ENCODE peak calls at places on chromosome 14, in seven cellular contexts. G is right lobe of liver; I is left ventricle myocardium inferior; O is BE2C; N is tibial artery; B is aorta; Y is CD8-positive, alpha-beta memory T cell. S is an unnamed sample. For H3K4me1, the result is how much of the 10 kb centered on the place peaks cover.

GRCh38 chr14:91253795-91254323 is 9.4 kb upstream of the GPR68 start:
- DNase-seq in G (no peak), I (no peak), O (peak), N (no peak), B (no peak), Y (no peak), S (no peak)

GRCh38 chr14:91614187-91614586 is 104.1 kb upstream of the PPP4R3A start:
- DNase-seq in G (no peak), I (no peak), O (no peak), N (no peak), B (no peak), Y (no peak), S (no peak)

GRCh38 chr14:92577321-92577742 is 63.8 kb downstream of the RIN3 start:
- DNase-seq in G (no peak), I (no peak), O (no peak), N (no peak), B (no peak), Y (peak), S (no peak)

GRCh38 chr14:104700224-104700623 is 10.8 kb downstream of the INF2 start:
- DNase-seq in G (no peak), I (no peak), O (no peak), N (peak), B (no peak), Y (no peak), S (no peak)

GRCh38 chr14:76277586-76278130 is 98.3 kb upstream of the ESRRB start:
- DNase-seq in G (no peak), I (no peak), O (no peak), N (peak), B (no peak), Y (no peak), S (no peak)

GRCh38 chr14:23695220-23695999 is 59.2 kb downstream of the DHRS2 start:
- DNase-seq in G (no peak), I (peak), O (no peak), N (no peak), B (no peak), Y (no peak), S (peak)

GRCh38 chr14:23613242-23614070 is 22.7 kb upstream of the DHRS2 start:
- DNase-seq in G (no peak), I (no peak), O (no peak), N (no peak), B (no peak), Y (no peak), S (no peak)

GRCh38 chr14:92470215-92470614 is 43.4 kb upstream of the RIN3 start:
- DNase-seq in G (no peak), I (no peak), O (no peak), N (no peak), B (no peak), Y (no peak), S (no peak)

GRCh38 chr14:59699422-59699821 is 122.8 kb upstream of the CCDC175 start:
- DNase-seq in G (no peak), I (no peak), O (no peak), N (no peak), B (no peak), Y (no peak), S (no peak)

GRCh38 chr14:104254735-104255400 is 116.5 kb downstream of the KIF26A start:
- DNase-seq in G (no peak), I (no peak), O (no peak), N (no peak), B (no peak), Y (no peak), S (peak)

GRCh38 chr14:95255487-95255886 is 64.2 kb downstream of the CLMN start:
- DNase-seq in G (no peak), I (no peak), O (no peak), N (no peak), B (peak), Y (no peak), S (peak)

DNA sequence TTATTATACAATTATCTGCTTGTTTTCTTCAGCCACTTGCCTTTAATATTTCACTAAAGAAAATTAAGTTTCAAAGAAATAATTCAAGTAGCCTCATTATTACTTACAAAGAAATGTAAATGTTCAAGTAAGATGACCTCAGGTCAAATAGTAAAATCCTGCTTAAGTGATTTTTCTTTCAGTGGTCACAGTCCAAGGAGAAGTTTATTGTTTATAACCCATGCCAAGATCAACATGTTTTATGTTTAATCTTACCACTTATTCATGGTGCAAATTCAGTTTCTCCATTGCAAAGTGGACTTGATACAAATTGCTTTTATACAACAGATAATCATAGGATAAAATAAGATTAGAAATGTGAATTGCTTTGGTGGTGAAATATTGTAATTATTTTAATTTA is 370.2 kb upstream of the FLRT2 start:
- DNase-seq in G (no peak), I (no peak), O (no peak), N (no peak), B (no peak), Y (no peak), S (no peak)
- H3K4me1 ChIP-seq in G (under half), I (under half), O (under half), N (under half), B (under half), Y (under half), S (under half)

GRCh38 chr14:101564819-101565698 is 3.8 kb downstream of the DIO3 start:
- DNase-seq in G (no peak), I (no peak), O (no peak), N (no peak), B (peak), Y (no peak), S (peak)
- H3K4me3 ChIP-seq in G (no peak), I (peak), O (no peak), N (peak), B (no peak), Y (no peak), S (no peak)

GRCh38 chr14:103198429-103199140 is 75.3 kb downstream of the TNFAIP2 start:
- DNase-seq in G (no peak), I (no peak), O (no peak), N (peak), B (no peak), Y (no peak), S (no peak)
- H3K4me1 ChIP-seq in G (under half), I (under half), O (under half), N (under half), B (under half), Y (under half), S (under half)

GRCh38 chr14:69443296-69443805 is 41.2 kb upstream of the PLEKHD1 start:
- DNase-seq in G (no peak), I (no peak), O (no peak), N (no peak), B (no peak), Y (no peak), S (no peak)
- H3K4me3 ChIP-seq in G (no peak), I (no peak), O (no peak), N (no peak), B (no peak), Y (no peak), S (no peak)

GRCh38 chr14:21521526-21521925 is 4.6 kb downstream of the SALL2 start:
- DNase-seq in G (no peak), I (no peak), O (no peak), N (no peak), B (no peak), Y (no peak), S (no peak)

GRCh38 chr14:21520718-21521117 is 5.4 kb downstream of the SALL2 start:
- DNase-seq in G (no peak), I (no peak), O (no peak), N (no peak), B (no peak), Y (no peak), S (no peak)

GRCh38 chr14:21525571-21525970 is 575 bp downstream of the SALL2 start:
- DNase-seq in G (no peak), I (no peak), O (no peak), N (no peak), B (no peak), Y (no peak), S (no peak)

GRCh38 chr14:21524575-21525518 is 1.3 kb downstream of the SALL2 start:
- DNase-seq in G (no peak), I (no peak), O (no peak), N (no peak), B (no peak), Y (no peak), S (no peak)

GRCh38 chr14:21523203-21523602 is 2.9 kb downstream of the SALL2 start:
- DNase-seq in G (no peak), I (no peak), O (no peak), N (no peak), B (no peak), Y (no peak), S (no peak)
- H3K4me1 ChIP-seq in G (under half), I (under half), O (under half), N (under half), B (under half), Y (under half), S (under half)

GRCh38 chr14:50955373-50956043 is 11.2 kb upstream of the PYGL start:
- DNase-seq in G (peak), I (peak), O (peak), N (no peak), B (peak), Y (no peak), S (peak)
- H3K4me3 ChIP-seq in G (no peak), I (no peak), O (no peak), N (no peak), B (no peak), Y (no peak), S (no peak)

GRCh38 chr14:64700894-64701293 is 3.3 kb upstream of the PLEKHG3 start:
- DNase-seq in G (no peak), I (no peak), O (no peak), N (no peak), B (no peak), Y (no peak), S (no peak)
- H3K4me1 ChIP-seq in G (under half), I (under half), O (under half), N (under half), B (under half), Y (half or more), S (half or more)

DNA sequence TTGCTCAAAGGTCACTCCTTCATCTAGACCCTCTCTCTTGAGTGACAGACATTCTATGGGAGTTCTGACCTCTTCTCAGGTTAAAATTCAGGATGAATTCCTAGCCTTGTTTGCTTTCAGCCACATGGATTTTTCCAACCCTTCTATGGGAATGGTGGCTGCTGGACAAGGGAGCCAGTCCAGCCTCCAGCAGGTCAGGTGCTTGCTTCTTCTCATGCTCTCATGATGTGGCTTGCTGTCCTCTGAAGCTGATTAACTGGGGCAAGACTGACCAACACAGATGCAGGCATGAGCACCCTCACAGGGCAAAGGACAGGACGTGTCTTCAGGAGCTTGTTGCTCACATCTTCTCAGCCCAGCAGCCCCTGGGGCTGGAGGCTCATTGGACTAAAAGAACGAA is 97.2 kb upstream of the SLC35F4 start:
- DNase-seq in G (no peak), I (no peak), O (no peak), N (peak), B (no peak), Y (no peak), S (no peak)
- H3K4me3 ChIP-seq in G (no peak), I (no peak), O (no peak), N (no peak), B (no peak), Y (no peak), S (no peak)

DNA sequence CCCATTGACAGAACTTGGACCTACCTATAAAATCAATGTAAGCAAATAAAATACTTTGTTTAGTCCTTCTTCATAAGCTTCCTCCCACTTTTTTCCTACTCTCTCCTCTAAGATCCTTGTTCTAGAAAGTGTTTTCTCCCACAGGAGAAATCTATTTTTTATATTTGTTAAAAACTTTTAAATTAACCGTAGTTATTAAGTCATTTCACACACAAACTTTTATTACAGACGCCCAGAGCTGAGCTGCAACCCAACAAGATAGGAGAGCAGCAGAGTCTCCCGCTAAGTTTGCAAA is 27.7 kb downstream of the DAD1 start:
- DNase-seq in G (no peak), I (no peak), O (no peak), N (no peak), B (no peak), Y (no peak), S (no peak)
- H3K4me1 ChIP-seq in G (under half), I (half or more), O (under half), N (under half), B (under half), Y (half or more), S (under half)